ENCODE peak calls at places on chromosomes 12 and 14, in ten cellular contexts. I is epithelial cell of esophagus; H is HuH-7.5; C is activated CD8-positive, alpha-beta memory T cell treated with anti-CD3 and anti-CD28 coated beads for 24 hours; B is ovary; Q is aorta; Z is esophagus muscularis mucosa; R is progenitor cell of endocrine pancreas; W is NCI-H146; T is NCI-H1105. D is an unnamed sample.

GRCh38 chr12:124391340-124392261 is 96.7 kb downstream of the RFLNA start:
- DNase-seq in I (peak), H (no peak), C (peak), B (peak), Q (no peak), Z (no peak), R (no peak), W (no peak), T (no peak), D (no peak)

GRCh38 chr12:126784328-126784921 is 1482.5 kb upstream of the TMEM132C start:
- DNase-seq in I (peak), H (peak), C (peak), B (no peak), Q (no peak), Z (peak), R (peak), W (peak), T (peak), D (peak)

GRCh38 chr12:68239309-68239708 is 13.7 kb upstream of the IL26 start:
- DNase-seq in I (no peak), H (no peak), C (no peak), B (no peak), Q (no peak), Z (no peak), R (no peak), W (no peak), T (no peak), D (no peak)

GRCh38 chr14:98826618-98827017 is 445.4 kb downstream of the BCL11B start:
- DNase-seq in I (no peak), H (no peak), C (no peak), B (no peak), Q (no peak), Z (no peak), R (no peak), W (no peak), T (peak), D (no peak)

GRCh38 chr12:76300297-76300665 is 47.9 kb downstream of the BBS10 start:
- DNase-seq in I (no peak), H (no peak), C (no peak), B (no peak), Q (no peak), Z (no peak), R (no peak), W (no peak), T (no peak), D (no peak)

GRCh38 chr14:29236848-29237247 is 470.3 kb downstream of the FOXG1 start:
- DNase-seq in I (peak), H (no peak), C (no peak), B (no peak), Q (no peak), Z (no peak), R (no peak), W (no peak), T (no peak), D (no peak)

GRCh38 chr12:65474831-65475230 is 196.3 kb downstream of the MSRB3 start:
- DNase-seq in I (no peak), H (no peak), C (no peak), B (no peak), Q (no peak), Z (no peak), R (no peak), W (no peak), T (no peak), D (no peak)

GRCh38 chr12:40312196-40312595 is 87.4 kb downstream of the LRRK2 start:
- DNase-seq in I (peak), H (no peak), C (no peak), B (no peak), Q (no peak), Z (no peak), R (no peak), W (no peak), T (no peak), D (no peak)

GRCh38 chr14:91158091-91158790 is 44.4 kb downstream of the DGLUCY start:
- DNase-seq in I (peak), H (no peak), C (no peak), B (no peak), Q (no peak), Z (no peak), R (no peak), W (peak), T (peak), D (no peak)

GRCh38 chr14:55893695-55894094 is 224.5 kb upstream of the PELI2 start:
- DNase-seq in I (no peak), H (no peak), C (no peak), B (no peak), Q (no peak), Z (no peak), R (no peak), W (no peak), T (no peak), D (no peak)

GRCh38 chr12:65638324-65638723 is 186.0 kb upstream of the HMGA2 start:
- DNase-seq in I (no peak), H (no peak), C (no peak), B (no peak), Q (no peak), Z (no peak), R (no peak), W (no peak), T (no peak), D (no peak)

GRCh38 chr12:24230061-24230460 is 280.6 kb upstream of the SOX5 start:
- DNase-seq in I (no peak), H (no peak), C (no peak), B (no peak), Q (no peak), Z (no peak), R (no peak), W (no peak), T (no peak), D (no peak)

GRCh38 chr14:35369701-35370191 is 34.8 kb downstream of the NFKBIA start:
- DNase-seq in I (peak), H (no peak), C (no peak), B (no peak), Q (peak), Z (no peak), R (no peak), W (peak), T (no peak), D (no peak)

GRCh38 chr12:66755727-66756395 is 77.0 kb upstream of the GRIP1 start:
- DNase-seq in I (no peak), H (no peak), C (no peak), B (no peak), Q (no peak), Z (no peak), R (no peak), W (no peak), T (no peak), D (no peak)

GRCh38 chr12:104604070-104604994 is 147.6 kb downstream of the CHST11 start:
- DNase-seq in I (peak), H (no peak), C (peak), B (peak), Q (peak), Z (no peak), R (no peak), W (no peak), T (no peak), D (peak)

GRCh38 chr14:106738075-106738474 is 1211.7 kb downstream of the TMEM121 start:
- DNase-seq in I (no peak), H (no peak), C (no peak), B (no peak), Q (no peak), Z (no peak), R (no peak), W (no peak), T (no peak), D (no peak)

GRCh38 chr12:81000831-81001230 is 63.1 kb upstream of the LIN7A start:
- DNase-seq in I (no peak), H (no peak), C (no peak), B (no peak), Q (no peak), Z (no peak), R (no peak), W (no peak), T (no peak), D (no peak)

GRCh38 chr14:105393151-105393550 is 5.2 kb upstream of the TEX22 start:
- DNase-seq in I (no peak), H (no peak), C (no peak), B (no peak), Q (no peak), Z (no peak), R (no peak), W (no peak), T (no peak), D (no peak)

GRCh38 chr12:47754881-47755280 is 3.8 kb downstream of the RAPGEF3 start:
- DNase-seq in I (no peak), H (no peak), C (no peak), B (no peak), Q (no peak), Z (no peak), R (no peak), W (no peak), T (no peak), D (no peak)

GRCh38 chr12:10968765-10969456 is 17.8 kb downstream of the TAS2R50 start:
- DNase-seq in I (peak), H (no peak), C (no peak), B (peak), Q (peak), Z (no peak), R (no peak), W (no peak), T (no peak), D (peak)

GRCh38 chr14:104659764-104660523 is 29.5 kb upstream of the INF2 start:
- DNase-seq in I (no peak), H (no peak), C (no peak), B (no peak), Q (peak), Z (no peak), R (no peak), W (no peak), T (no peak), D (no peak)

GRCh38 chr12:14643247-14643646 is 53.2 kb downstream of the GUCY2C start:
- DNase-seq in I (no peak), H (no peak), C (no peak), B (no peak), Q (no peak), Z (no peak), R (no peak), W (no peak), T (no peak), D (no peak)

GRCh38 chr12:115135800-115136211 is 451.8 kb upstream of the TBX3 start:
- DNase-seq in I (no peak), H (no peak), C (no peak), B (peak), Q (no peak), Z (no peak), R (no peak), W (no peak), T (peak), D (no peak)

GRCh38 chr12:117674313-117674712 is 294.5 kb downstream of the KSR2 start:
- DNase-seq in I (no peak), H (no peak), C (no peak), B (no peak), Q (no peak), Z (no peak), R (no peak), W (no peak), T (no peak), D (no peak)

GRCh38 chr12:124938066-124938465 is 23.6 kb upstream of the UBC start:
- DNase-seq in I (no peak), H (no peak), C (no peak), B (no peak), Q (no peak), Z (no peak), R (no peak), W (no peak), T (no peak), D (no peak)

GRCh38 chr12:112905451-112906089 is 1.2 kb upstream of the OAS1 start:
- DNase-seq in I (peak), H (no peak), C (no peak), B (no peak), Q (no peak), Z (no peak), R (no peak), W (no peak), T (no peak), D (no peak)

GRCh38 chr14:105168979-105169507 is 467 bp upstream of the JAG2 start:
- DNase-seq in I (peak), H (peak), C (peak), B (no peak), Q (no peak), Z (no peak), R (no peak), W (peak), T (no peak), D (peak)

GRCh38 chr12:68798880-68799229 is 9.1 kb upstream of the MDM2 start:
- DNase-seq in I (no peak), H (no peak), C (peak), B (no peak), Q (no peak), Z (no peak), R (no peak), W (no peak), T (no peak), D (no peak)

GRCh38 chr12:40820794-40821484 is 128.7 kb downstream of the CNTN1 start:
- DNase-seq in I (peak), H (no peak), C (no peak), B (no peak), Q (no peak), Z (no peak), R (no peak), W (no peak), T (peak), D (no peak)

GRCh38 chr12:26279908-26280307 is 84.5 kb downstream of the SSPN start:
- DNase-seq in I (no peak), H (no peak), C (no peak), B (no peak), Q (no peak), Z (peak), R (no peak), W (no peak), T (no peak), D (no peak)

GRCh38 chr14:22088614-22089359 is 415.2 kb upstream of the OR4E1 start:
- DNase-seq in I (peak), H (no peak), C (no peak), B (no peak), Q (no peak), Z (no peak), R (no peak), W (no peak), T (no peak), D (no peak)

D was measured in T47D.